ENCODE peak calls at places on chromosomes 3 and 15, in six cellular contexts. One of them, this sample, is unnamed.
A peak's percentile ranks its signal among the peaks of the same experiment; 100 is the strongest.

GRCh38 chr3:16665282-16665741 is 60.1 kb upstream of the DAZL start:
- DNase-seq in neuronal stem cell: no peak
- DNase-seq in IMR-90: no peak
- DNase-seq in H1: no peak
- DNase-seq in H9: no peak
- DNase-seq in mesenchymal stem cell: peak; percentile 10
- DNase-seq in this sample: peak; percentile 98

GRCh38 chr3:137217733-137218132 is 259.9 kb downstream of the IL20RB start:
- DNase-seq in neuronal stem cell: no peak
- DNase-seq in IMR-90: no peak
- DNase-seq in H1: peak; percentile 7
- DNase-seq in H9: peak; percentile 64
- DNase-seq in mesenchymal stem cell: no peak
- DNase-seq in this sample: no peak

GRCh38 chr15:70133296-70133695 is 35.6 kb upstream of the TLE3 start:
- DNase-seq in neuronal stem cell: no peak
- DNase-seq in IMR-90: no peak
- DNase-seq in H1: no peak
- DNase-seq in H9: no peak
- DNase-seq in mesenchymal stem cell: no peak
- DNase-seq in this sample: no peak

GRCh38 chr15:90187257-90187868 is 13.8 kb upstream of the SEMA4B start:
- DNase-seq in neuronal stem cell: no peak
- DNase-seq in IMR-90: no peak
- DNase-seq in H1: no peak
- DNase-seq in H9: no peak
- DNase-seq in mesenchymal stem cell: no peak
- DNase-seq in this sample: no peak

GRCh38 chr3:40914475-40914874 is 284.8 kb upstream of the CTNNB1 start:
- DNase-seq in neuronal stem cell: no peak
- DNase-seq in IMR-90: no peak
- DNase-seq in H1: no peak
- DNase-seq in H9: no peak
- DNase-seq in mesenchymal stem cell: no peak
- DNase-seq in this sample: no peak

GRCh38 chr3:26718295-26718694 is 95.7 kb downstream of the LRRC3B start:
- DNase-seq in neuronal stem cell: no peak
- DNase-seq in IMR-90: no peak
- DNase-seq in H1: no peak
- DNase-seq in H9: no peak
- DNase-seq in mesenchymal stem cell: no peak
- DNase-seq in this sample: no peak

GRCh38 chr15:95196176-95196915 is 965.0 kb downstream of the MCTP2 start:
- DNase-seq in neuronal stem cell: no peak
- DNase-seq in IMR-90: no peak
- DNase-seq in H1: no peak
- DNase-seq in H9: no peak
- DNase-seq in mesenchymal stem cell: no peak
- DNase-seq in this sample: peak; percentile 81

GRCh38 chr3:172538368-172539264 is 15.4 kb upstream of the TNFSF10 start:
- DNase-seq in neuronal stem cell: no peak
- DNase-seq in IMR-90: no peak
- DNase-seq in H1: no peak
- DNase-seq in H9: no peak
- DNase-seq in mesenchymal stem cell: no peak
- DNase-seq in this sample: no peak

GRCh38 chr3:175893566-175893965 is 1034.4 kb downstream of the NAALADL2 start:
- DNase-seq in neuronal stem cell: no peak
- DNase-seq in IMR-90: no peak
- DNase-seq in H1: no peak
- DNase-seq in H9: no peak
- DNase-seq in mesenchymal stem cell: no peak
- DNase-seq in this sample: no peak

GRCh38 chr15:40873625-40874561 is at the start of gene RHOV:
- DNase-seq in neuronal stem cell: peak; percentile 48
- DNase-seq in IMR-90: peak; percentile 29
- DNase-seq in H1: peak; percentile 51
- DNase-seq in H9: peak; percentile 94
- DNase-seq in mesenchymal stem cell: peak; percentile 56
- DNase-seq in this sample: peak; percentile 75

GRCh38 chr3:69819283-69819682 is 80.0 kb downstream of the MITF start:
- DNase-seq in neuronal stem cell: no peak
- DNase-seq in IMR-90: no peak
- DNase-seq in H1: no peak
- DNase-seq in H9: no peak
- DNase-seq in mesenchymal stem cell: no peak
- DNase-seq in this sample: no peak

GRCh38 chr3:194281306-194281705 is 69.8 kb downstream of the CPN2 start:
- DNase-seq in neuronal stem cell: no peak
- DNase-seq in IMR-90: no peak
- DNase-seq in H1: no peak
- DNase-seq in H9: no peak
- DNase-seq in mesenchymal stem cell: no peak
- DNase-seq in this sample: no peak

GRCh38 chr3:141360888-141361598 is 7.3 kb upstream of the ZBTB38 start:
- DNase-seq in neuronal stem cell: peak; percentile 35
- DNase-seq in IMR-90: peak; percentile 90
- DNase-seq in H1: no peak
- DNase-seq in H9: no peak
- DNase-seq in mesenchymal stem cell: peak; percentile 90
- DNase-seq in this sample: peak; percentile 81

GRCh38 chr3:78855190-78855589 is 912.6 kb downstream of the ROBO1 start:
- DNase-seq in neuronal stem cell: no peak
- DNase-seq in IMR-90: no peak
- DNase-seq in H1: no peak
- DNase-seq in H9: no peak
- DNase-seq in mesenchymal stem cell: no peak
- DNase-seq in this sample: no peak

GRCh38 chr3:4866841-4867240 is 112.4 kb upstream of the BHLHE40 start:
- DNase-seq in neuronal stem cell: no peak
- DNase-seq in IMR-90: peak; percentile 30
- DNase-seq in H1: no peak
- DNase-seq in H9: no peak
- DNase-seq in mesenchymal stem cell: peak; percentile 77
- DNase-seq in this sample: no peak

GRCh38 chr3:122973893-122974615 is 53.5 kb downstream of the SEMA5B start:
- DNase-seq in neuronal stem cell: no peak
- DNase-seq in IMR-90: no peak
- DNase-seq in H1: no peak
- DNase-seq in H9: no peak
- DNase-seq in mesenchymal stem cell: no peak
- DNase-seq in this sample: peak; percentile 80

GRCh38 chr3:166284994-166285393 is 447.8 kb upstream of the BCHE start:
- DNase-seq in neuronal stem cell: no peak
- DNase-seq in IMR-90: peak; percentile 61
- DNase-seq in H1: no peak
- DNase-seq in H9: no peak
- DNase-seq in mesenchymal stem cell: peak; percentile 30
- DNase-seq in this sample: no peak

GRCh38 chr15:58498821-58499580 is 67.2 kb downstream of the LIPC start:
- DNase-seq in neuronal stem cell: no peak
- DNase-seq in IMR-90: peak; percentile 98
- DNase-seq in H1: no peak
- DNase-seq in H9: no peak
- DNase-seq in mesenchymal stem cell: peak; percentile 99
- DNase-seq in this sample: peak; percentile 46

GRCh38 chr3:55795296-55795695 is 308.2 kb upstream of the WNT5A start:
- DNase-seq in neuronal stem cell: no peak
- DNase-seq in IMR-90: no peak
- DNase-seq in H1: no peak
- DNase-seq in H9: no peak
- DNase-seq in mesenchymal stem cell: no peak
- DNase-seq in this sample: no peak

GRCh38 chr3:126982125-126982521 is 792 bp upstream of the PLXNA1 start:
- DNase-seq in neuronal stem cell: no peak
- DNase-seq in IMR-90: peak; percentile 27
- DNase-seq in H1: peak; percentile 23
- DNase-seq in H9: peak; percentile 78
- DNase-seq in mesenchymal stem cell: peak; percentile 63
- DNase-seq in this sample: peak; percentile 14

GRCh38 chr3:181887685-181888084 is 176.0 kb downstream of the SOX2 start:
- DNase-seq in neuronal stem cell: no peak
- DNase-seq in IMR-90: no peak
- DNase-seq in H1: no peak
- DNase-seq in H9: no peak
- DNase-seq in mesenchymal stem cell: no peak
- DNase-seq in this sample: no peak
- H2AFZ ChIP-seq in neuronal stem cell: no peak overlapping the region
- H2AFZ ChIP-seq in IMR-90: no peak overlapping the region
- H2AFZ ChIP-seq in H1: no peak overlapping the region
- H2AFZ ChIP-seq in H9: no peak overlapping the region
- H2AFZ ChIP-seq in mesenchymal stem cell: no peak overlapping the region
- H2AFZ ChIP-seq in this sample: no peak overlapping the region

DNA sequence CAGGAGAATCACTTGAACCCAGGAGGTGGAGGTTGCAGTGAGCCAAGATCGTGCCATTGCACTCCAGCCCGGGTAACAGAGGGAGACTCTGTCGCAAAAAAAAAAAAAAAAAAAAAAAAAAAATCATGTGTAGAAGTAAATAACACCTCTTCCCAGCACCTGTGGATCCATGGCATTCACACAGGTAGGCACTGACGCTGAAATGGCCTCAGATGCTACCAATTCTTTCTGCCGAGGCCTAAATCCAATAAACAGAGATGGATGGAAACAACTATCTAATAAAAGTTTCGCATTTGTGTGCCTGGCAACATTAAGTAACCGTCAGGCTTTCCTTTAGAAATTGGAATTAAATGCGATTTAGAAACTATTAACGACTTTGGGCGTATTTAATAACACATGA is 10.3 kb upstream of the LRRC2 start:
- DNase-seq in neuronal stem cell: no peak
- DNase-seq in IMR-90: no peak
- DNase-seq in H1: no peak
- DNase-seq in H9: no peak
- DNase-seq in mesenchymal stem cell: no peak
- DNase-seq in this sample: no peak
- H2BK120ac ChIP-seq in neuronal stem cell: no peak overlapping the region
- H2BK120ac ChIP-seq in IMR-90: no peak overlapping the region
- H2BK120ac ChIP-seq in H1: peak overlapping the region; percentile 91
- H2BK120ac ChIP-seq in H9: no peak overlapping the region
- H2BK120ac ChIP-seq in mesenchymal stem cell: no peak overlapping the region
- H2BK120ac ChIP-seq in this sample: no peak overlapping the region

GRCh38 chr3:183883291-183884096 is 1.2 kb downstream of the PARL start:
- DNase-seq in neuronal stem cell: no peak
- DNase-seq in IMR-90: no peak
- DNase-seq in H1: no peak
- DNase-seq in H9: no peak
- DNase-seq in mesenchymal stem cell: no peak
- DNase-seq in this sample: no peak
- H2AFZ ChIP-seq in neuronal stem cell: no peak overlapping the region
- H2AFZ ChIP-seq in IMR-90: no peak overlapping the region
- H2AFZ ChIP-seq in H1: no peak overlapping the region
- H2AFZ ChIP-seq in H9: no peak overlapping the region
- H2AFZ ChIP-seq in mesenchymal stem cell: no peak overlapping the region
- H2AFZ ChIP-seq in this sample: no peak overlapping the region

GRCh38 chr15:47950447-47950846 is 170.3 kb upstream of the SLC24A5 start:
- DNase-seq in neuronal stem cell: no peak
- DNase-seq in IMR-90: no peak
- DNase-seq in H1: no peak
- DNase-seq in H9: no peak
- DNase-seq in mesenchymal stem cell: no peak
- DNase-seq in this sample: no peak
- H2BK120ac ChIP-seq in neuronal stem cell: no peak overlapping the region
- H2BK120ac ChIP-seq in IMR-90: no peak overlapping the region
- H2BK120ac ChIP-seq in H1: no peak overlapping the region
- H2BK120ac ChIP-seq in H9: no peak overlapping the region
- H2BK120ac ChIP-seq in mesenchymal stem cell: no peak overlapping the region
- H2BK120ac ChIP-seq in this sample: no peak overlapping the region

GRCh38 chr15:50819344-50819743 is 53.8 kb upstream of the SPPL2A start:
- DNase-seq in neuronal stem cell: no peak
- DNase-seq in IMR-90: no peak
- DNase-seq in H1: no peak
- DNase-seq in H9: no peak
- DNase-seq in mesenchymal stem cell: no peak
- DNase-seq in this sample: no peak

GRCh38 chr15:50814634-50815033 is 49.1 kb upstream of the SPPL2A start:
- DNase-seq in neuronal stem cell: no peak
- DNase-seq in IMR-90: no peak
- DNase-seq in H1: no peak
- DNase-seq in H9: no peak
- DNase-seq in mesenchymal stem cell: no peak
- DNase-seq in this sample: no peak

GRCh38 chr15:50813089-50813488 is 47.6 kb upstream of the SPPL2A start:
- DNase-seq in neuronal stem cell: no peak
- DNase-seq in IMR-90: no peak
- DNase-seq in H1: no peak
- DNase-seq in H9: no peak
- DNase-seq in mesenchymal stem cell: no peak
- DNase-seq in this sample: no peak

GRCh38 chr15:50813865-50814264 is 48.4 kb upstream of the SPPL2A start:
- DNase-seq in neuronal stem cell: no peak
- DNase-seq in IMR-90: no peak
- DNase-seq in H1: no peak
- DNase-seq in H9: no peak
- DNase-seq in mesenchymal stem cell: no peak
- DNase-seq in this sample: no peak

DNA sequence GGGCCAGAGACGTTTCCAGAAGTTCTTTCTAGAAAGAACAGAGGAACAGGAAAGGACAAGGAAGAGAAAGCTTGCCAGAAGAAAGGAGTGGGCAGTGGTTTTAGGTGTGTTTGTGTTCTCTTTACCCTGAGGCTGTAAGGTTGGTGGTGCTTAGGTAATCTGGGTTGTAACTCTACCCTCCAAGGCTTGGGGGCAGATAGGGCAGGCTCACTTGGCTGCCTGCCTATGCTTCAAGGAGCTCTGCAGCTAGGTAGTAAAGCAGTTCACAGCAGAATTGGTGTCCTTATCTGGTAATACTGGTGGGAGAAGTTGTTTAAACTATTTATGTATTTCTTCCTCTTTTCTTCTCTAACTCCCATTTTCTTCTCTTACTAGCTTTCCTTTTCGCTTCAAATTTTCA is 50.7 kb upstream of the SPPL2A start:
- DNase-seq in neuronal stem cell: no peak
- DNase-seq in IMR-90: no peak
- DNase-seq in H1: no peak
- DNase-seq in H9: no peak
- DNase-seq in mesenchymal stem cell: no peak
- DNase-seq in this sample: peak; percentile 29
- H2AFZ ChIP-seq in neuronal stem cell: no peak overlapping the region
- H2AFZ ChIP-seq in IMR-90: no peak overlapping the region
- H2AFZ ChIP-seq in H1: peak overlapping the region; percentile 54
- H2AFZ ChIP-seq in H9: no peak overlapping the region
- H2AFZ ChIP-seq in mesenchymal stem cell: no peak overlapping the region
- H2AFZ ChIP-seq in this sample: no peak overlapping the region

GRCh38 chr3:196631655-196632032 is 7.8 kb upstream of the NRROS start:
- DNase-seq in neuronal stem cell: no peak
- DNase-seq in IMR-90: no peak
- DNase-seq in H1: no peak
- DNase-seq in H9: no peak
- DNase-seq in mesenchymal stem cell: no peak
- DNase-seq in this sample: no peak
- H2BK120ac ChIP-seq in neuronal stem cell: no peak overlapping the region
- H2BK120ac ChIP-seq in IMR-90: no peak overlapping the region
- H2BK120ac ChIP-seq in H1: peak overlapping the region; percentile 85
- H2BK120ac ChIP-seq in H9: no peak overlapping the region
- H2BK120ac ChIP-seq in mesenchymal stem cell: no peak overlapping the region
- H2BK120ac ChIP-seq in this sample: no peak overlapping the region